ENCODE peak calls at places on chromosomes 4 and X, in eight cellular contexts. P is effector memory CD4-positive, alpha-beta T cell; N is ELF-1; R is kidney glomerular epithelial cell; F is cardiac muscle cell; G is NCI-H1694; C is NCI-H446; Y is stimulated activated CD4-positive, alpha-beta T cell treated with anti-CD3 and anti-CD28 coated beads, Interleukin-2, amount 100 ng/mL, for 24 hours. Q is an unnamed sample.

GRCh38 chr4:189940178-189941004 is at the start of gene FRG1:
- DNase-seq in G (no peak), F (peak; percentile 97), P (peak; percentile 94), Y (peak; percentile 97), C (no peak), N (peak; percentile 98), R (no peak), Q (peak; percentile 96)

GRCh38 chrX:135324463-135324862 is 15.2 kb downstream of the ETDC start:
- DNase-seq in P (no peak), N (no peak), Y (no peak), R (no peak), G (no peak), F (no peak), C (no peak), Q (no peak)

GRCh38 chr4:173174184-173175156 is 5.9 kb downstream of the GALNT7 start:
- DNase-seq in C (no peak), Y (no peak), R (no peak), N (no peak), F (no peak), P (no peak), G (no peak), Q (no peak)

GRCh38 chrX:49247346-49247745 is 12.1 kb downstream of the CCDC22 start:
- DNase-seq in G (no peak), P (no peak), F (no peak), Y (no peak), C (no peak), R (no peak), N (no peak), Q (no peak)

GRCh38 chr4:34469518-34469917 is 1774.8 kb downstream of the ARAP2 start:
- DNase-seq in Y (no peak), P (no peak), R (no peak), N (no peak), F (no peak), C (no peak), G (no peak), Q (no peak)

GRCh38 chrX:68413254-68413653 is 20.0 kb downstream of the OPHN1 start:
- DNase-seq in F (no peak), P (no peak), Y (no peak), G (no peak), N (no peak), C (no peak), R (no peak), Q (no peak)

GRCh38 chr4:114005569-114006442 is 26.4 kb upstream of the ARSJ start:
- DNase-seq in R (peak; percentile 45), P (no peak), Y (no peak), N (no peak), G (no peak), F (peak; percentile 69), C (no peak), Q (no peak)

GRCh38 chr4:147518086-147518485 is 37.2 kb downstream of the EDNRA start:
- DNase-seq in G (no peak), R (no peak), Y (no peak), C (no peak), F (no peak), P (no peak), N (no peak), Q (no peak)

GRCh38 chrX:67543818-67544217 is at the start of gene AR:
- DNase-seq in F (peak; percentile 55), G (no peak), N (peak; percentile 92), P (no peak), C (no peak), R (no peak), Y (no peak), Q (no peak)

GRCh38 chr4:110840221-110840654 is 217.4 kb upstream of the PITX2 start:
- DNase-seq in Y (no peak), C (no peak), G (no peak), P (no peak), R (no peak), N (no peak), F (peak; percentile 47), Q (no peak)

Q was measured in activated naive CD8-positive, alpha-beta T cell treated with anti-CD3 and anti-CD28 coated beads, Interleukin-2, amount 50 U/mL, for 24 hours.